ENCODE peak calls at places on chromosome 7, in five cellular contexts. O is body of pancreas, J is tibial nerve, I is heart left ventricle, M is sigmoid colon. P is an unnamed sample.
A peak's percentile ranks its signal among the peaks of the same experiment; 100 is the strongest.

GRCh38 chr7:113796557-113796956 is 122.3 kb downstream of the PPP1R3A start:
- DNase-seq in O (no peak), J (no peak), I (no peak), M (no peak), P (no peak)

GRCh38 chr7:51249187-51249945 is 67.2 kb downstream of the COBL start:
- DNase-seq in O (no peak), J (no peak), I (no peak), M (no peak), P (no peak)

GRCh38 chr7:38374507-38374906 is 101.1 kb upstream of the TARP start:
- DNase-seq in O (no peak), J (peak; percentile 81), I (no peak), M (no peak), P (no peak)

GRCh38 chr7:129188372-129188891 is at the start of gene SMO:
- DNase-seq in O (peak; percentile 61), J (no peak), I (peak; percentile 57), M (peak; percentile 81), P (peak; percentile 70)

GRCh38 chr7:30276203-30276900 is 8.0 kb upstream of the ZNRF2 start:
- DNase-seq in O (peak; percentile 42), J (peak; percentile 50), I (peak; percentile 34), M (no peak), P (peak; percentile 45)

GRCh38 chr7:16529697-16530096 is 3.1 kb downstream of the LRRC72 start:
- DNase-seq in O (no peak), J (no peak), I (no peak), M (no peak), P (no peak)

GRCh38 chr7:157826566-157826965 is 489.8 kb downstream of the DNAJB6 start:
- DNase-seq in O (no peak), J (no peak), I (no peak), M (no peak), P (no peak)

GRCh38 chr7:3722396-3722846 is 421.4 kb downstream of the SDK1 start:
- DNase-seq in O (peak; percentile 18), J (no peak), I (no peak), M (no peak), P (no peak)

GRCh38 chr7:80311313-80311712 is 176.7 kb downstream of the GNAI1 start:
- DNase-seq in O (no peak), J (no peak), I (no peak), M (no peak), P (no peak)

GRCh38 chr7:28767356-28767755 is 190.8 kb downstream of the TRIL start:
- DNase-seq in O (no peak), J (no peak), I (no peak), M (no peak), P (no peak)

GRCh38 chr7:142668495-142668894 is 80.8 kb upstream of the PRSS1 start:
- DNase-seq in O (no peak), J (no peak), I (no peak), M (no peak), P (no peak)

GRCh38 chr7:81903115-81903514 is 133.3 kb upstream of the HGF start:
- DNase-seq in O (no peak), J (no peak), I (no peak), M (no peak), P (no peak)

GRCh38 chr7:132656846-132657776 is 80.8 kb upstream of the PLXNA4 start:
- DNase-seq in O (no peak), J (no peak), I (no peak), M (no peak), P (no peak)

GRCh38 chr7:17183630-17184328 is 114.7 kb upstream of the AHR start:
- DNase-seq in O (no peak), J (no peak), I (no peak), M (no peak), P (no peak)

GRCh38 chr7:121530251-121531174 is 134.4 kb upstream of the FAM3C start:
- DNase-seq in O (no peak), J (no peak), I (no peak), M (no peak), P (no peak)

GRCh38 chr7:5528071-5528814 is 104.6 kb upstream of the TNRC18 start:
- DNase-seq in O (peak; percentile 59), J (peak; percentile 35), I (peak; percentile 58), M (peak; percentile 81), P (peak; percentile 61)

GRCh38 chr7:23680417-23681405 is 712 bp downstream of the FAM221A start:
- DNase-seq in O (peak; percentile 85), J (peak; percentile 30), I (peak; percentile 74), M (peak; percentile 80), P (peak; percentile 34)

GRCh38 chr7:134645935-134646334 is 718 bp upstream of the BPGM start:
- DNase-seq in O (peak; percentile 12), J (no peak), I (no peak), M (no peak), P (no peak)

GRCh38 chr7:1516586-1517251 is 12.5 kb upstream of the INTS1 start:
- DNase-seq in O (peak; percentile 59), J (no peak), I (no peak), M (no peak), P (no peak)

GRCh38 chr7:159022238-159022993 is 122.3 kb downstream of the VIPR2 start:
- DNase-seq in O (peak; percentile 40), J (no peak), I (no peak), M (peak; percentile 61), P (no peak)

GRCh38 chr7:11795231-11795630 is 36.8 kb downstream of the THSD7A start:
- DNase-seq in O (no peak), J (no peak), I (no peak), M (no peak), P (no peak)

GRCh38 chr7:24864214-24864817 is 107.1 kb upstream of the GSDME start:
- DNase-seq in O (no peak), J (no peak), I (no peak), M (no peak), P (no peak)

GRCh38 chr7:79876769-79877362 is 257.8 kb upstream of the GNAI1 start:
- DNase-seq in O (no peak), J (no peak), I (no peak), M (no peak), P (no peak)

GRCh38 chr7:35768346-35768745 is 32.5 kb upstream of the SEPTIN7 start:
- DNase-seq in O (no peak), J (no peak), I (no peak), M (no peak), P (no peak)

GRCh38 chr7:143013897-143014296 is 13.0 kb downstream of the OR9A2 start:
- DNase-seq in O (no peak), J (no peak), I (no peak), M (no peak), P (no peak)

GRCh38 chr7:7640221-7641128 is at the start of gene UMAD1:
- DNase-seq in O (peak; percentile 98), J (peak; percentile 97), I (peak; percentile 98), M (peak; percentile 99), P (peak; percentile 98)

GRCh38 chr7:20113423-20114027 is 103.7 kb downstream of the MACC1 start:
- DNase-seq in O (no peak), J (no peak), I (no peak), M (no peak), P (no peak)

GRCh38 chr7:144384555-144385245 is 18.8 kb downstream of the NOBOX start:
- DNase-seq in O (no peak), J (no peak), I (no peak), M (peak; percentile 65), P (no peak)

GRCh38 chr7:11428877-11429617 is 403.0 kb downstream of the THSD7A start:
- DNase-seq in O (no peak), J (no peak), I (no peak), M (no peak), P (no peak)

GRCh38 chr7:30093351-30094019 is 41.3 kb upstream of the MTURN start:
- DNase-seq in O (no peak), J (peak; percentile 52), I (no peak), M (peak; percentile 62), P (no peak)

GRCh38 chr7:36406156-36406555 is 16.5 kb downstream of the ANLN start:
- DNase-seq in O (no peak), J (no peak), I (no peak), M (no peak), P (no peak)

GRCh38 chr7:27961255-27961654 is 219.3 kb downstream of the JAZF1 start:
- DNase-seq in O (no peak), J (no peak), I (no peak), M (no peak), P (no peak)

GRCh38 chr7:139446051-139446890 is 37.2 kb downstream of the KLRG2 start:
- DNase-seq in O (no peak), J (no peak), I (no peak), M (no peak), P (no peak)

GRCh38 chr7:140048989-140049338 is 13.8 kb downstream of the PARP12 start:
- DNase-seq in O (no peak), J (no peak), I (no peak), M (no peak), P (no peak)

GRCh38 chr7:106775552-106775936 is 89.5 kb upstream of the PIK3CG start:
- DNase-seq in O (no peak), J (no peak), I (no peak), M (no peak), P (no peak)

GRCh38 chr7:44467217-44467548 is 23.3 kb downstream of the NUDCD3 start:
- DNase-seq in O (no peak), J (no peak), I (no peak), M (no peak), P (no peak)

GRCh38 chr7:155603858-155604503 is 40.5 kb upstream of the RBM33 start:
- DNase-seq in O (no peak), J (no peak), I (no peak), M (no peak), P (no peak)

GRCh38 chr7:2800220-2800922 is 43.7 kb downstream of the GNA12 start:
- DNase-seq in O (no peak), J (no peak), I (no peak), M (peak; percentile 38), P (no peak)

GRCh38 chr7:97872025-97872669 is at the start of gene ASNS:
- DNase-seq in O (peak; percentile 94), J (peak; percentile 81), I (peak; percentile 87), M (peak; percentile 96), P (peak; percentile 92)
- TF ChIP-seq POLR2A in O (peak; percentile 92), J (peak; percentile 76), I (no peak), M (peak; percentile 70), P (peak; percentile 40)

GRCh38 chr7:45511721-45512422 is 62.3 kb upstream of the ADCY1 start:
- DNase-seq in O (no peak), J (no peak), I (no peak), M (no peak), P (no peak)
- TF ChIP-seq POLR2A in O (no peak), J (no peak), I (no peak), M (no peak), P (no peak)

GRCh38 chr7:130921391-130922180 is 187.6 kb upstream of the KLF14 start:
- DNase-seq in O (peak; percentile 56), J (peak; percentile 57), I (peak; percentile 55), M (peak; percentile 79), P (no peak)
- TF ChIP-seq POLR2A in O (peak; percentile 45), J (peak; percentile 53), I (no peak), M (no peak), P (peak; percentile 8)

GRCh38 chr7:151519765-151520418 is at the start of gene RHEB:
- DNase-seq in O (peak; percentile 99), J (peak; percentile 97), I (peak; percentile 99), M (peak; percentile 100), P (peak; percentile 99)
- TF ChIP-seq POLR2A in O (peak; percentile 53), J (peak; percentile 59), I (no peak), M (peak; percentile 47), P (peak; percentile 51)